ENCODE peak calls at places on chromosomes 7 and 10, in seven cellular contexts. One of them, this sample, is unnamed.

GRCh38 chr10:88743999-88744398 is 15.8 kb upstream of the LIPN start:
- DNase-seq in HFF-Myc: no peak
- DNase-seq in PC-9: no peak
- DNase-seq in endothelial cell: no peak
- DNase-seq in foreskin fibroblast: no peak
- DNase-seq in suprapubic skin: no peak
- DNase-seq in adrenal gland: no peak
- DNase-seq in this sample: no peak

GRCh38 chr10:101887762-101888161 is 44.2 kb upstream of the KCNIP2 start:
- DNase-seq in HFF-Myc: no peak
- DNase-seq in PC-9: no peak
- DNase-seq in endothelial cell: no peak
- DNase-seq in foreskin fibroblast: no peak
- DNase-seq in suprapubic skin: no peak
- DNase-seq in adrenal gland: no peak
- DNase-seq in this sample: no peak

GRCh38 chr10:103145860-103146466 is 47.1 kb downstream of the NT5C2 start:
- DNase-seq in HFF-Myc: peak
- DNase-seq in PC-9: no peak
- DNase-seq in endothelial cell: no peak
- DNase-seq in foreskin fibroblast: peak
- DNase-seq in suprapubic skin: peak
- DNase-seq in adrenal gland: peak
- DNase-seq in this sample: peak

GRCh38 chr7:20220824-20221547 is 3.8 kb upstream of the MACC1 start:
- DNase-seq in HFF-Myc: peak
- DNase-seq in PC-9: no peak
- DNase-seq in endothelial cell: no peak
- DNase-seq in foreskin fibroblast: peak
- DNase-seq in suprapubic skin: no peak
- DNase-seq in adrenal gland: peak
- DNase-seq in this sample: no peak

GRCh38 chr7:30074422-30075030 is 46.3 kb downstream of the PLEKHA8 start:
- DNase-seq in HFF-Myc: no peak
- DNase-seq in PC-9: peak
- DNase-seq in endothelial cell: no peak
- DNase-seq in foreskin fibroblast: no peak
- DNase-seq in suprapubic skin: no peak
- DNase-seq in adrenal gland: no peak
- DNase-seq in this sample: peak

GRCh38 chr7:6536262-6536770 is 14.9 kb downstream of the GRID2IP start:
- DNase-seq in HFF-Myc: no peak
- DNase-seq in PC-9: no peak
- DNase-seq in endothelial cell: no peak
- DNase-seq in foreskin fibroblast: no peak
- DNase-seq in suprapubic skin: no peak
- DNase-seq in adrenal gland: no peak
- DNase-seq in this sample: no peak

GRCh38 chr10:34169677-34170076 is 645.4 kb downstream of the PARD3 start:
- DNase-seq in HFF-Myc: no peak
- DNase-seq in PC-9: no peak
- DNase-seq in endothelial cell: no peak
- DNase-seq in foreskin fibroblast: no peak
- DNase-seq in suprapubic skin: no peak
- DNase-seq in adrenal gland: no peak
- DNase-seq in this sample: no peak

GRCh38 chr7:151086802-151087246 is 549 bp downstream of the AGAP3 start:
- DNase-seq in HFF-Myc: no peak
- DNase-seq in PC-9: no peak
- DNase-seq in endothelial cell: no peak
- DNase-seq in foreskin fibroblast: peak
- DNase-seq in suprapubic skin: no peak
- DNase-seq in adrenal gland: peak
- DNase-seq in this sample: no peak

GRCh38 chr7:73423519-73424485 is 9.8 kb upstream of the FZD9 start:
- DNase-seq in HFF-Myc: no peak
- DNase-seq in PC-9: no peak
- DNase-seq in endothelial cell: no peak
- DNase-seq in foreskin fibroblast: no peak
- DNase-seq in suprapubic skin: no peak
- DNase-seq in adrenal gland: no peak
- DNase-seq in this sample: no peak

GRCh38 chr7:77859343-77859742 is 60.8 kb downstream of the PHTF2 start:
- DNase-seq in HFF-Myc: no peak
- DNase-seq in PC-9: no peak
- DNase-seq in endothelial cell: no peak
- DNase-seq in foreskin fibroblast: no peak
- DNase-seq in suprapubic skin: no peak
- DNase-seq in adrenal gland: no peak
- DNase-seq in this sample: no peak

GRCh38 chr7:81819861-81820260 is 50.0 kb upstream of the HGF start:
- DNase-seq in HFF-Myc: no peak
- DNase-seq in PC-9: no peak
- DNase-seq in endothelial cell: no peak
- DNase-seq in foreskin fibroblast: peak
- DNase-seq in suprapubic skin: no peak
- DNase-seq in adrenal gland: no peak
- DNase-seq in this sample: no peak

GRCh38 chr10:92064506-92064905 is 140.9 kb downstream of the BTAF1 start:
- DNase-seq in HFF-Myc: no peak
- DNase-seq in PC-9: no peak
- DNase-seq in endothelial cell: no peak
- DNase-seq in foreskin fibroblast: no peak
- DNase-seq in suprapubic skin: no peak
- DNase-seq in adrenal gland: no peak
- DNase-seq in this sample: no peak

GRCh38 chr7:41459623-41460256 is 243.2 kb downstream of the INHBA start:
- DNase-seq in HFF-Myc: no peak
- DNase-seq in PC-9: no peak
- DNase-seq in endothelial cell: no peak
- DNase-seq in foreskin fibroblast: no peak
- DNase-seq in suprapubic skin: no peak
- DNase-seq in adrenal gland: no peak
- DNase-seq in this sample: no peak

GRCh38 chr7:105279688-105280007 is 109.1 kb downstream of the SRPK2 start:
- DNase-seq in HFF-Myc: no peak
- DNase-seq in PC-9: no peak
- DNase-seq in endothelial cell: no peak
- DNase-seq in foreskin fibroblast: no peak
- DNase-seq in suprapubic skin: no peak
- DNase-seq in adrenal gland: no peak
- DNase-seq in this sample: no peak

GRCh38 chr7:47435889-47436312 is 146.0 kb downstream of the TNS3 start:
- DNase-seq in HFF-Myc: peak
- DNase-seq in PC-9: no peak
- DNase-seq in endothelial cell: peak
- DNase-seq in foreskin fibroblast: peak
- DNase-seq in suprapubic skin: no peak
- DNase-seq in adrenal gland: peak
- DNase-seq in this sample: peak

GRCh38 chr10:28946479-28946878 is 269.2 kb downstream of the BAMBI start:
- DNase-seq in HFF-Myc: no peak
- DNase-seq in PC-9: no peak
- DNase-seq in endothelial cell: no peak
- DNase-seq in foreskin fibroblast: no peak
- DNase-seq in suprapubic skin: no peak
- DNase-seq in adrenal gland: no peak
- DNase-seq in this sample: no peak

GRCh38 chr10:91607661-91608442 is 25.0 kb downstream of the PPP1R3C start:
- DNase-seq in HFF-Myc: no peak
- DNase-seq in PC-9: no peak
- DNase-seq in endothelial cell: no peak
- DNase-seq in foreskin fibroblast: no peak
- DNase-seq in suprapubic skin: no peak
- DNase-seq in adrenal gland: no peak
- DNase-seq in this sample: no peak

DNA sequence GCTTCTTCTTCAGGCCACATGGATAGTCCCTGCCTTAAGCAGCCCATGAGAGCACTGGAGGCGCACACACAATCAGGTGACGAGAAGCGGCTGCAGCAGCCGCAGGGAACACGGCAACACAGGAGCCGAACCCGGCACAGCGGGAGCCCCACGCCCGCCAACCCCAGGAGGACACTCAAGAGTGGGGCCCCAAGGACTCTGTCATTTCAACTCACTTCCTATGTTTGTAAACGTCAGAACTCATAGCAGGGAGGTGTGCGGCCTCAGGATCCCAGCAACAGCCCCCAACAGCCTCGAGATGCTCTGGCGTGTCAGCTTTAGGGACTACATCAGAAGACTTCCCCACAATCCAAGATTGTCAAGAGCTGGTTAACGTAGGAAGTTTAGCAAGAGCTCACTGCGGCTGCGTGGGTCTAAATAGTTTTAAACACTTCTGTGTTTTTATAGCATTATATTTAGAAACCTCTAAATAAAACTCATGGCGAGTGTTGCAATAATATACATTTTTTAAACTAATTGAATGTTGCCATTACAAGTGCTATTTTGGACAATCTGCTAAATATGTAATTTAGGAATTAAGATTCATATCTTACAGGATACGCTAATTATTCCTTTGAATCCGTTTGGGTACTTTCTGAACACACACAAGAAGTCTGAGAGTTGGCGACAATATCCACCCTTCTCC is 123.4 kb downstream of the MAD1L1 start:
- DNase-seq in HFF-Myc: no peak
- DNase-seq in PC-9: no peak
- DNase-seq in endothelial cell: no peak
- DNase-seq in foreskin fibroblast: no peak
- DNase-seq in suprapubic skin: no peak
- DNase-seq in adrenal gland: no peak
- DNase-seq in this sample: no peak
- TF ChIP-seq CTCF in HFF-Myc: no peak
- TF ChIP-seq CTCF in PC-9: no peak
- TF ChIP-seq CTCF in endothelial cell: no peak
- TF ChIP-seq CTCF in foreskin fibroblast: no peak
- TF ChIP-seq CTCF in suprapubic skin: no peak
- TF ChIP-seq CTCF in adrenal gland: no peak
- TF ChIP-seq CTCF in this sample: no peak

DNA sequence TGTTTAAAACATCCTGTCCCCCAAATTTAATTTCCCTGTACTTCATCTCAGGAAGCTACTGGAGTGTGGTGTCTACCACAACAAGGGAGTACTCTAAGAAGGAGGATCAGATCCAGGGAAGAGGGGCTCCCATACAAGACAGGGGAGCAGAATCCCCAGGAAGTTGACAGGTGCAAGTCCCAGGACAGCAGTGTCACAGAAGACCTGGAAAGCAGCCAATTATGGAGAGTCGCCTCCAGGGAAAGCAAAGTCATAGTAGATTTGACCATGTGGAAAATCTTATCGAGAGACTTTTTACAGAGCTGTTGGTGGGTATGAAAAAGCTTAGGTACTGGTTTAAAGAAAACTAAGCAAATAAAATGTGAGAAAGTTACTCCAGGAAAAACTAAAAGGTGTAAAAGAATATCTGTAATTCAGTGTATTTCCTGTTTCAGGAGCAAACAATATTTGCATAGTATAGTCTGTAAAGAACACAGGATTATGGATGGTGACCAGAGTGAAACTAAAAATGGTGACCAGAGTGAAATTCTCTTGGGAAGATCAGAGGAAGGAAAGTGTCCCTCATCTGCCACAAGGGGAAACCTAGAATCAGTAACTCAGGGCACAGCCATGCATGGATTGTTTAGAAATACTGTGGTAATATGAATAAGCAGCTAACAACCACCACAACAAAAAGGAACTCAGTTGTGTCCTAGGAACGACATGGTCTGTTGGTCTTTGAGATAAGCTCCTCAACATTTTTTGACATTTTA is 44.5 kb downstream of the LANCL2 start:
- DNase-seq in HFF-Myc: no peak
- DNase-seq in PC-9: no peak
- DNase-seq in endothelial cell: no peak
- DNase-seq in foreskin fibroblast: no peak
- DNase-seq in suprapubic skin: no peak
- DNase-seq in adrenal gland: no peak
- DNase-seq in this sample: no peak
- TF ChIP-seq CTCF in HFF-Myc: no peak
- TF ChIP-seq CTCF in PC-9: peak
- TF ChIP-seq CTCF in endothelial cell: peak
- TF ChIP-seq CTCF in foreskin fibroblast: no peak
- TF ChIP-seq CTCF in suprapubic skin: no peak
- TF ChIP-seq CTCF in adrenal gland: no peak
- TF ChIP-seq CTCF in this sample: no peak

DNA sequence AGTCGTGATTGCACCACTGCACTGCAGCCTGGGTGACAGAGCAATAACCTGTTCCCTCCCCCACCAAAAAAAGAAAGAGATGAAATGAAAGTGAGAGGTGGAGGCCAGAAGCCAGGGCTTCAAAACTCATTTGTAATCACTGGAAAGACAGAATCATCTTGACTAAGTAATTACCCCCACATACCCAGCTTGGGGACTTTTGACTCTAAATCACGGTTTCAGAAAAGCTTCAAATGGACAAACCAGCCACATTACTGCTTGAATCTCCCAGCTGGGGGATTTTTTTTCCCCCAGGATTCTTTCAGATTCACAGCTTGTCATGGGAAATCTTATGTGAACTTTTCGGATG is 361.0 kb downstream of the FRMD4A start:
- DNase-seq in HFF-Myc: no peak
- DNase-seq in PC-9: no peak
- DNase-seq in endothelial cell: no peak
- DNase-seq in foreskin fibroblast: no peak
- DNase-seq in suprapubic skin: no peak
- DNase-seq in adrenal gland: no peak
- DNase-seq in this sample: no peak
- TF ChIP-seq CTCF in HFF-Myc: no peak
- TF ChIP-seq CTCF in PC-9: no peak
- TF ChIP-seq CTCF in endothelial cell: no peak
- TF ChIP-seq CTCF in foreskin fibroblast: no peak
- TF ChIP-seq CTCF in suprapubic skin: no peak
- TF ChIP-seq CTCF in adrenal gland: no peak
- TF ChIP-seq CTCF in this sample: no peak

GRCh38 chr10:63798599-63799498 is 277.6 kb downstream of the REEP3 start:
- DNase-seq in HFF-Myc: peak
- DNase-seq in PC-9: no peak
- DNase-seq in endothelial cell: peak
- DNase-seq in foreskin fibroblast: peak
- DNase-seq in suprapubic skin: no peak
- DNase-seq in adrenal gland: peak
- DNase-seq in this sample: no peak
- TF ChIP-seq CTCF in HFF-Myc: no peak
- TF ChIP-seq CTCF in PC-9: no peak
- TF ChIP-seq CTCF in endothelial cell: no peak
- TF ChIP-seq CTCF in foreskin fibroblast: no peak
- TF ChIP-seq CTCF in suprapubic skin: no peak
- TF ChIP-seq CTCF in adrenal gland: no peak
- TF ChIP-seq CTCF in this sample: no peak

GRCh38 chr10:132536964-132537712 is 449 bp upstream of the INPP5A start:
- DNase-seq in HFF-Myc: peak
- DNase-seq in PC-9: peak
- DNase-seq in endothelial cell: peak
- DNase-seq in foreskin fibroblast: peak
- DNase-seq in suprapubic skin: peak
- DNase-seq in adrenal gland: peak
- DNase-seq in this sample: peak
- TF ChIP-seq CTCF in HFF-Myc: no peak
- TF ChIP-seq CTCF in PC-9: no peak
- TF ChIP-seq CTCF in endothelial cell: no peak
- TF ChIP-seq CTCF in foreskin fibroblast: no peak
- TF ChIP-seq CTCF in suprapubic skin: peak
- TF ChIP-seq CTCF in adrenal gland: no peak
- TF ChIP-seq CTCF in this sample: no peak

GRCh38 chr7:25995893-25996529 is 156.0 kb upstream of the NFE2L3 start:
- DNase-seq in HFF-Myc: no peak
- DNase-seq in PC-9: no peak
- DNase-seq in endothelial cell: no peak
- DNase-seq in foreskin fibroblast: no peak
- DNase-seq in suprapubic skin: no peak
- DNase-seq in adrenal gland: no peak
- DNase-seq in this sample: peak
- TF ChIP-seq CTCF in HFF-Myc: no peak
- TF ChIP-seq CTCF in PC-9: peak
- TF ChIP-seq CTCF in endothelial cell: no peak
- TF ChIP-seq CTCF in foreskin fibroblast: no peak
- TF ChIP-seq CTCF in suprapubic skin: no peak
- TF ChIP-seq CTCF in adrenal gland: no peak
- TF ChIP-seq CTCF in this sample: peak

This sample was measured in HCT116.